ENCODE peak calls at places on chromosomes 1 and 21, in six cellular contexts. One of them, this sample, is unnamed.

GRCh38 chr1:94973271-94973922 is 46.5 kb upstream of the CNN3 start:
- DNase-seq in WTC11: no peak
- DNase-seq in GM12878: no peak
- DNase-seq in K562: no peak
- DNase-seq in HepG2: no peak
- DNase-seq in GM23338: no peak
- DNase-seq in this sample: no peak

GRCh38 chr21:29351691-29352090 is 53.0 kb downstream of the BACH1 start:
- DNase-seq in GM23338: no peak
- DNase-seq in GM12878: no peak
- DNase-seq in HepG2: no peak
- DNase-seq in WTC11: no peak
- DNase-seq in K562: no peak
- DNase-seq in this sample: no peak

GRCh38 chr1:192678099-192678498 is 42.2 kb downstream of the RGS13 start:
- DNase-seq in WTC11: no peak
- DNase-seq in HepG2: no peak
- DNase-seq in GM23338: no peak
- DNase-seq in K562: no peak
- DNase-seq in GM12878: no peak
- DNase-seq in this sample: no peak

GRCh38 chr1:24904731-24905354 is 25.2 kb downstream of the RUNX3 start:
- DNase-seq in WTC11: no peak
- DNase-seq in K562: no peak
- DNase-seq in GM12878: no peak
- DNase-seq in GM23338: no peak
- DNase-seq in HepG2: no peak
- DNase-seq in this sample: peak

GRCh38 chr1:43443197-43443946 is 10.4 kb downstream of the HYI start:
- DNase-seq in GM23338: no peak
- DNase-seq in HepG2: no peak
- DNase-seq in GM12878: no peak
- DNase-seq in WTC11: no peak
- DNase-seq in K562: no peak
- DNase-seq in this sample: no peak

GRCh38 chr1:173393655-173393993 is 83.5 kb upstream of the PRDX6 start:
- DNase-seq in HepG2: no peak
- DNase-seq in WTC11: no peak
- DNase-seq in K562: no peak
- DNase-seq in GM23338: no peak
- DNase-seq in GM12878: no peak
- DNase-seq in this sample: no peak

GRCh38 chr1:165369255-165369848 is 12.8 kb upstream of the LMX1A start:
- DNase-seq in HepG2: peak
- DNase-seq in WTC11: peak
- DNase-seq in GM23338: peak
- DNase-seq in GM12878: no peak
- DNase-seq in K562: peak
- DNase-seq in this sample: no peak

GRCh38 chr1:24861821-24862727 is 68.0 kb downstream of the RUNX3 start:
- DNase-seq in HepG2: no peak
- DNase-seq in GM23338: peak
- DNase-seq in K562: no peak
- DNase-seq in WTC11: no peak
- DNase-seq in GM12878: no peak
- DNase-seq in this sample: no peak

GRCh38 chr1:200922406-200922805 is 27.7 kb downstream of the INAVA start:
- DNase-seq in GM23338: no peak
- DNase-seq in GM12878: no peak
- DNase-seq in WTC11: no peak
- DNase-seq in K562: no peak
- DNase-seq in HepG2: no peak
- DNase-seq in this sample: no peak

GRCh38 chr1:213231795-213232231 is 180.8 kb downstream of the RPS6KC1 start:
- DNase-seq in GM23338: peak
- DNase-seq in WTC11: peak
- DNase-seq in HepG2: no peak
- DNase-seq in GM12878: no peak
- DNase-seq in K562: no peak
- DNase-seq in this sample: peak

GRCh38 chr1:60765204-60765603 is 317.2 kb upstream of the NFIA start:
- DNase-seq in HepG2: peak
- DNase-seq in K562: peak
- DNase-seq in WTC11: peak
- DNase-seq in GM23338: peak
- DNase-seq in GM12878: no peak
- DNase-seq in this sample: peak

GRCh38 chr1:69846267-69846666 is 278.5 kb downstream of the LRRC7 start:
- DNase-seq in HepG2: no peak
- DNase-seq in GM23338: no peak
- DNase-seq in K562: no peak
- DNase-seq in WTC11: no peak
- DNase-seq in GM12878: no peak
- DNase-seq in this sample: no peak

GRCh38 chr1:204359474-204360255 is at the start of gene PLEKHA6:
- DNase-seq in K562: peak
- DNase-seq in GM23338: peak
- DNase-seq in GM12878: no peak
- DNase-seq in HepG2: no peak
- DNase-seq in WTC11: no peak
- DNase-seq in this sample: no peak

GRCh38 chr1:178241057-178241456 is 147.2 kb downstream of the RASAL2 start:
- DNase-seq in GM12878: no peak
- DNase-seq in GM23338: no peak
- DNase-seq in K562: no peak
- DNase-seq in WTC11: no peak
- DNase-seq in HepG2: no peak
- DNase-seq in this sample: no peak

GRCh38 chr1:9595968-9596340 is 7.2 kb downstream of the TMEM201 start:
- DNase-seq in GM23338: no peak
- DNase-seq in WTC11: no peak
- DNase-seq in K562: no peak
- DNase-seq in HepG2: no peak
- DNase-seq in GM12878: no peak
- DNase-seq in this sample: no peak

GRCh38 chr1:114369930-114370329 is 141.1 kb downstream of the TRIM33 start:
- DNase-seq in GM23338: no peak
- DNase-seq in HepG2: no peak
- DNase-seq in K562: no peak
- DNase-seq in GM12878: no peak
- DNase-seq in WTC11: no peak
- DNase-seq in this sample: no peak

GRCh38 chr1:180912801-180913616 is at the start of gene KIAA1614:
- DNase-seq in K562: no peak
- DNase-seq in GM12878: no peak
- DNase-seq in HepG2: no peak
- DNase-seq in GM23338: peak
- DNase-seq in WTC11: peak
- DNase-seq in this sample: peak

GRCh38 chr1:67988066-67988465 is 62.4 kb downstream of the DIRAS3 start:
- DNase-seq in HepG2: no peak
- DNase-seq in GM12878: no peak
- DNase-seq in K562: no peak
- DNase-seq in WTC11: no peak
- DNase-seq in GM23338: no peak
- DNase-seq in this sample: no peak

GRCh38 chr1:158972841-158973240 is 36.9 kb upstream of the IFI16 start:
- DNase-seq in GM23338: peak
- DNase-seq in K562: no peak
- DNase-seq in WTC11: no peak
- DNase-seq in HepG2: no peak
- DNase-seq in GM12878: no peak
- DNase-seq in this sample: no peak

GRCh38 chr1:224262373-224263054 is 67.5 kb downstream of the NVL start:
- DNase-seq in GM23338: no peak
- DNase-seq in K562: peak
- DNase-seq in WTC11: no peak
- DNase-seq in GM12878: no peak
- DNase-seq in HepG2: no peak
- DNase-seq in this sample: no peak

GRCh38 chr1:151435174-151435573 is 24.1 kb downstream of the POGZ start:
- DNase-seq in WTC11: no peak
- DNase-seq in HepG2: no peak
- DNase-seq in GM12878: no peak
- DNase-seq in K562: no peak
- DNase-seq in GM23338: no peak
- DNase-seq in this sample: no peak

GRCh38 chr1:9985001-9985400 is 12.0 kb upstream of the RBP7 start:
- DNase-seq in K562: no peak
- DNase-seq in GM12878: no peak
- DNase-seq in WTC11: no peak
- DNase-seq in GM23338: no peak
- DNase-seq in HepG2: no peak
- DNase-seq in this sample: no peak

GRCh38 chr1:232471250-232471649 is 158.7 kb downstream of the SIPA1L2 start:
- DNase-seq in GM12878: no peak
- DNase-seq in WTC11: no peak
- DNase-seq in HepG2: no peak
- DNase-seq in GM23338: no peak
- DNase-seq in K562: no peak
- DNase-seq in this sample: no peak

DNA sequence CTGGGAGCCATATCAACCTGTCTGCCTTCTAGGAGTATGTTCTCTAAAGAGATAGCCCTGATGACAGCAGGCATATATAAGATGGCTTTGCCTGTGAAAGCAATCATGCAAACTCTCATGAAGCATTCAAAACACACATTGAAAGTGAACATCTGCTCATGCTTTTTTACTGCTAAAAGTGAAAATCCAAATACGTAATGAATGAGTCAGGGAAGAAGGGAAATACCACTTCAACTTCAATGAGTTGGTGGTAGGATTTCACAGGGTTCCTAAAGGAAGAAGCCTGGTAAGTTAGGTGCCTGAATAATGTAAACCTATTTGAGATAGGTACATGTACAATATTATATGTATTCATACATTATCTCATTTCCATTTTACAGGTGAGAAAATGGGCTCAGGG is 50.5 kb upstream of the SLFNL1 start:
- DNase-seq in K562: no peak
- DNase-seq in HepG2: no peak
- DNase-seq in WTC11: no peak
- DNase-seq in GM23338: no peak
- DNase-seq in GM12878: no peak
- DNase-seq in this sample: no peak
- TF ChIP-seq CREB1 in K562: no peak
- TF ChIP-seq CREB1 in HepG2: no peak
- TF ChIP-seq CREB1 in WTC11: no peak
- TF ChIP-seq CREB1 in GM23338: no peak
- TF ChIP-seq CREB1 in GM12878: no peak
- TF ChIP-seq CREB1 in this sample: no peak

GRCh38 chr1:168285419-168285790 is 4.7 kb downstream of the TBX19 start:
- DNase-seq in WTC11: no peak
- DNase-seq in K562: no peak
- DNase-seq in GM12878: no peak
- DNase-seq in GM23338: peak
- DNase-seq in HepG2: no peak
- DNase-seq in this sample: no peak
- TF ChIP-seq CREB1 in WTC11: no peak
- TF ChIP-seq CREB1 in K562: no peak
- TF ChIP-seq CREB1 in GM12878: no peak
- TF ChIP-seq CREB1 in GM23338: no peak
- TF ChIP-seq CREB1 in HepG2: no peak
- TF ChIP-seq CREB1 in this sample: no peak

GRCh38 chr1:1115830-1116700 is at the start of gene C1orf159:
- DNase-seq in GM12878: peak
- DNase-seq in K562: peak
- DNase-seq in WTC11: peak
- DNase-seq in GM23338: peak
- DNase-seq in HepG2: peak
- DNase-seq in this sample: peak

GRCh38 chr1:1116701-1117468 is 996 bp upstream of the C1orf159 start:
- DNase-seq in HepG2: no peak
- DNase-seq in GM12878: no peak
- DNase-seq in GM23338: peak
- DNase-seq in WTC11: no peak
- DNase-seq in K562: no peak
- DNase-seq in this sample: no peak

GRCh38 chr1:1118893-1119220 is 3.0 kb upstream of the C1orf159 start:
- DNase-seq in GM12878: no peak
- DNase-seq in WTC11: no peak
- DNase-seq in GM23338: no peak
- DNase-seq in HepG2: no peak
- DNase-seq in K562: no peak
- DNase-seq in this sample: no peak

GRCh38 chr1:1118011-1118892 is 2.4 kb upstream of the C1orf159 start:
- DNase-seq in GM12878: no peak
- DNase-seq in WTC11: no peak
- DNase-seq in GM23338: no peak
- DNase-seq in K562: no peak
- DNase-seq in HepG2: no peak
- DNase-seq in this sample: no peak

GRCh38 chr1:1117469-1117831 is 1.6 kb upstream of the C1orf159 start:
- DNase-seq in WTC11: no peak
- DNase-seq in GM12878: no peak
- DNase-seq in GM23338: no peak
- DNase-seq in K562: no peak
- DNase-seq in HepG2: no peak
- DNase-seq in this sample: no peak
- TF ChIP-seq CREB1 in WTC11: no peak
- TF ChIP-seq CREB1 in GM12878: no peak
- TF ChIP-seq CREB1 in GM23338: no peak
- TF ChIP-seq CREB1 in K562: no peak
- TF ChIP-seq CREB1 in HepG2: no peak
- TF ChIP-seq CREB1 in this sample: no peak

DNA sequence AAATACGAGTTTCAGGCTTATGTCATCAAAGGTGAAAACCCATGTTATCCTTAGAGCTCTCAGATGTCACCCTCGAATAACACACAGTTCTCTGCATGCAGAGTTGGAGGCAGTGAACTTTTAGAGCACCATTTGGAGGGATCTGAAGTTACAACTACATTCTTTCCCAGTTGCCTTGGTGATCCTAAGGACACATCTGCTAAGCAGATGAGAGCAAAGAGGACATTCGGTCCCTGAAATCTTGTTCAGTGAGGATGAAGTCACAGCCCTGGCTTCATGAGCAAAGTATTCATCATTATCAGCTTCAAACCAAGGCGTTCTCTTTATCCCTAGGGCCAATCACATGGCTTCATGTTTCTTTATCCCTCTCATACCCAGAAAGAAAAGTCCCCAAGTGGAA is 23.1 kb upstream of the MCOLN2 start:
- DNase-seq in K562: no peak
- DNase-seq in GM23338: no peak
- DNase-seq in WTC11: no peak
- DNase-seq in GM12878: no peak
- DNase-seq in HepG2: no peak
- DNase-seq in this sample: no peak
- TF ChIP-seq CREB1 in K562: no peak
- TF ChIP-seq CREB1 in GM23338: no peak
- TF ChIP-seq CREB1 in WTC11: no peak
- TF ChIP-seq CREB1 in GM12878: no peak
- TF ChIP-seq CREB1 in HepG2: no peak
- TF ChIP-seq CREB1 in this sample: no peak

GRCh38 chr1:227884370-227885134 is 63.2 kb downstream of the WNT9A start:
- DNase-seq in HepG2: no peak
- DNase-seq in K562: no peak
- DNase-seq in WTC11: no peak
- DNase-seq in GM23338: no peak
- DNase-seq in GM12878: no peak
- DNase-seq in this sample: no peak
- TF ChIP-seq CREB1 in HepG2: no peak
- TF ChIP-seq CREB1 in K562: no peak
- TF ChIP-seq CREB1 in WTC11: no peak
- TF ChIP-seq CREB1 in GM23338: no peak
- TF ChIP-seq CREB1 in GM12878: no peak
- TF ChIP-seq CREB1 in this sample: no peak

GRCh38 chr1:110150330-110151174 is at the start of gene SLC6A17:
- DNase-seq in WTC11: peak
- DNase-seq in GM12878: no peak
- DNase-seq in K562: peak
- DNase-seq in HepG2: no peak
- DNase-seq in GM23338: peak
- DNase-seq in this sample: no peak
- TF ChIP-seq CREB1 in WTC11: no peak
- TF ChIP-seq CREB1 in GM12878: no peak
- TF ChIP-seq CREB1 in K562: no peak
- TF ChIP-seq CREB1 in HepG2: no peak
- TF ChIP-seq CREB1 in GM23338: peak
- TF ChIP-seq CREB1 in this sample: peak

This sample was measured in H1.